ENCODE peak calls at places on chromosomes 7 and 10, in five cellular contexts. R, L, Z, V and H are unnamed samples.

GRCh38 chr10:5894458-5894857 is 4.4 kb downstream of the FBH1 start:
- DNase-seq in V (no peak), Z (no peak), R (no peak), L (no peak), H (no peak)

GRCh38 chr7:42238709-42239395 is 1.8 kb upstream of the GLI3 start:
- DNase-seq in L (no peak), Z (no peak), R (no peak), V (peak; percentile 84), H (no peak)

GRCh38 chr7:41977165-41977651 is 259.8 kb downstream of the GLI3 start:
- DNase-seq in R (no peak), V (peak; percentile 75), L (peak; percentile 53), Z (no peak), H (no peak)

GRCh38 chr10:21724695-21725371 is 190.8 kb downstream of the MLLT10 start:
- DNase-seq in V (peak; percentile 100), Z (peak; percentile 74), R (peak; percentile 43), L (peak; percentile 94), H (no peak)

GRCh38 chr10:72692057-72692891 is at the start of gene MCU:
- DNase-seq in V (peak; percentile 37), R (peak; percentile 93), L (peak; percentile 97), Z (peak; percentile 96), H (peak; percentile 84)

GRCh38 chr10:3067859-3068179 is 471 bp downstream of the PFKP start:
- DNase-seq in Z (no peak), L (no peak), R (no peak), V (no peak), H (no peak)

GRCh38 chr7:48718731-48719387 is 205.5 kb upstream of the CDC14C start:
- DNase-seq in L (no peak), R (no peak), Z (no peak), V (no peak), H (no peak)

GRCh38 chr10:62005687-62006086 is 104.2 kb downstream of the ARID5B start:
- DNase-seq in R (no peak), V (no peak), L (no peak), Z (no peak), H (no peak)

GRCh38 chr10:80132299-80133139 is at the start of gene PLAC9:
- DNase-seq in L (no peak), V (peak; percentile 20), Z (peak; percentile 86), R (no peak), H (no peak)

GRCh38 chr10:20988357-20988983 is 91.4 kb upstream of the NEBL start:
- DNase-seq in R (no peak), V (no peak), L (no peak), Z (no peak), H (no peak)

GRCh38 chr10:69618746-69619145 is 11.3 kb upstream of the FAM241B start:
- DNase-seq in Z (no peak), L (no peak), V (no peak), R (no peak), H (no peak)

GRCh38 chr7:66353547-66353946 is 148.4 kb downstream of the TPST1 start:
- DNase-seq in L (no peak), R (no peak), Z (no peak), V (peak; percentile 58), H (no peak)

GRCh38 chr7:74297516-74298233 is 8.5 kb downstream of the CLIP2 start:
- DNase-seq in L (no peak), Z (no peak), R (no peak), V (no peak), H (no peak)

GRCh38 chr7:21999896-22000295 is 54.2 kb upstream of the CDCA7L start:
- DNase-seq in R (no peak), Z (no peak), L (no peak), V (peak; percentile 13), H (no peak)

GRCh38 chr7:154198481-154198880 is 146.3 kb downstream of the DPP6 start:
- DNase-seq in R (no peak), Z (no peak), L (no peak), V (no peak), H (no peak)

GRCh38 chr10:7892146-7892545 is 73.8 kb downstream of the TAF3 start:
- DNase-seq in V (no peak), Z (no peak), R (no peak), L (no peak), H (no peak)

GRCh38 chr7:1418505-1419309 is 40.6 kb downstream of the MICALL2 start:
- DNase-seq in Z (no peak), R (no peak), L (peak; percentile 77), V (peak; percentile 13), H (no peak)

GRCh38 chr10:103197177-103197576 is 4.1 kb upstream of the NT5C2 start:
- DNase-seq in L (peak; percentile 72), Z (peak; percentile 68), V (peak; percentile 75), R (no peak), H (no peak)

GRCh38 chr7:141409911-141410329 is 141.3 kb upstream of the AGK start:
- DNase-seq in L (no peak), R (no peak), Z (no peak), V (no peak), H (no peak)

GRCh38 chr10:115606727-115607126 is 513.6 kb downstream of the ATRNL1 start:
- DNase-seq in V (no peak), Z (no peak), L (no peak), R (no peak), H (no peak)

GRCh38 chr7:5559586-5559985 is 136.0 kb upstream of the TNRC18 start:
- DNase-seq in V (no peak), L (no peak), Z (no peak), R (no peak), H (no peak)

GRCh38 chr7:115471891-115472290 is 550.0 kb downstream of the MDFIC start:
- DNase-seq in Z (no peak), R (no peak), L (no peak), V (peak; percentile 11), H (no peak)

GRCh38 chr10:121578298-121578697 is 19.9 kb downstream of the FGFR2 start:
- DNase-seq in Z (no peak), L (no peak), R (no peak), V (no peak), H (no peak)

GRCh38 chr10:45514283-45515270 is 140.6 kb downstream of the ALOX5 start:
- DNase-seq in R (no peak), Z (peak; percentile 55), V (peak; percentile 43), L (no peak), H (no peak)

GRCh38 chr7:45033261-45033930 is 33.4 kb downstream of the CCM2 start:
- DNase-seq in R (peak; percentile 31), L (no peak), V (peak; percentile 55), Z (no peak), H (no peak)

GRCh38 chr7:151537818-151538561 is 18.3 kb upstream of the RHEB start:
- DNase-seq in L (no peak), R (peak; percentile 10), V (peak; percentile 18), Z (no peak), H (no peak)

GRCh38 chr7:151430391-151431205 is 9.3 kb downstream of the CRYGN start:
- DNase-seq in Z (no peak), V (no peak), R (no peak), L (no peak), H (no peak)

GRCh38 chr7:27156901-27157716 is 634 bp upstream of the HOXA7 start:
- DNase-seq in L (no peak), Z (peak; percentile 27), V (no peak), R (no peak), H (no peak)

GRCh38 chr7:50534690-50535290 is 30.4 kb downstream of the DDC start:
- DNase-seq in R (no peak), V (peak; percentile 100), L (peak; percentile 96), Z (no peak), H (no peak)

GRCh38 chr7:158310924-158311713 is 276.5 kb downstream of the PTPRN2 start:
- DNase-seq in V (no peak), L (no peak), R (no peak), Z (no peak), H (no peak)

GRCh38 chr7:104906032-104906431 is 108.0 kb upstream of the KMT2E start:
- DNase-seq in V (no peak), L (no peak), R (no peak), Z (no peak), H (no peak)

DNA sequence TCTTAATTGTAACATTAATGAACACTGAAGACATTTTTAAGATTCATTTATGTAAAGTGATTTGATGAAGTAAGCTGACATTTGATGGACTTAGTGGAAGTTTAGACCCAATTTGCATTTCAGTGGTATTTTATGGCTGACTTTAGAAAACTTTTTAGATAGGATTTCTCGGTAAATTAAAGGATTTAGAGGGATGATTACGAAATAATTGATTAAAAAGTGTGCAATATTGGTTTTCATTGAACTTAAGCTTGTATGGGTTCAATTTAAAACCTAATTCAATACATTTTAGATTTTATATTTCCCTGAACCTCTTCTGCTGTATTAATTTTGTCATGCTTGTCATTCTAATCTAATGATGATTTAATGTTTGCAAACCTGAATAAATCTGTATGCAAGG is 135.1 kb downstream of the SDK1 start:
- DNase-seq in Z (no peak), V (no peak), R (no peak), L (no peak), H (no peak)
- H3K9me3 ChIP-seq in Z (no peaks in the 10 kb centered on the region), V (no peaks in the 10 kb centered on the region), R (no peaks in the 10 kb centered on the region), L (no peaks in the 10 kb centered on the region), H (no peaks in the 10 kb centered on the region)

DNA sequence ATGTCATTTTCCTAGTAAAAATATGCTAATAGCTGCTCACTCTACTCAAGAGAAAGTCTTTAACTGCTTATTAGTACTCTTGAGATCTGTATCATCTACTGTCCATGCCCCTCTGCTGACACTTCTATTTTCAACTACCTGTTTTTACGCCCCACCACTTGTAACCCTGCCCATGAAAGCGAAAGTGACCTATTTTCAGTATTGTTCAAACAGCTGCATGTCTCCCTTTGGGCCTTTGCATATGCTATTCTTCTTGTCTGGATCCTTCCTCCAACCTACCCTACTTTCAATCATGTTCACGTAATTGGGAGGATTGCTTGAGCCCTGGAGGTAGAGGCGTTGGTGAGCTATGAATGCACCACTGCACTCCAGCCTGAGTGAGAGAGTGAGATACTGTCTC is 1481.3 kb downstream of the GATA3 start:
- DNase-seq in Z (no peak), R (no peak), L (no peak), V (no peak), H (no peak)
- H3K9me3 ChIP-seq in Z (no peaks in the 10 kb centered on the region), R (no peaks in the 10 kb centered on the region), L (no peaks in the 10 kb centered on the region), V (no peaks in the 10 kb centered on the region), H (no peaks in the 10 kb centered on the region)

DNA sequence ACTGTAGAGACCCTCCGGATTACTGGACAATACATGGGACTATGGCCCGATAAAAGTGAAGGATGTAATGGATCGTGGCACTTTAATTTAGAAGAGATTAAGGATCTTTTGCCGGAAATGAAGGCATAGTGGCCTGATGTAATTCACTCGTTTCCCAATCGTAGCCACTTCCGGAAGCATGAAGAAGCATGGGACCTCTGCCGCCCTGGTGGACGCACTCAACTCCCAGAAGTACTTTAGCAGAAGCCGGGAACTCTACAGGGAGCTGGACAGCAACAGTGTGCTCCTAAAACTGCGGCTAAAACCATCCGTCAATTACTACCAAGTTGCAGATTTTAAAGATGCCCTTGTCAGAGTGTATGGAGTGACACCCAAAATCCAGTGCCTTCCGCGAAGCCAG is 59.6 kb upstream of the NUPR2 start:
- DNase-seq in R (no peak), L (no peak), Z (no peak), V (no peak), H (no peak)
- H3K9me3 ChIP-seq in R (no peaks in the 10 kb centered on the region), L (peaks cover 3% of the 10 kb centered on the region), Z (no peaks in the 10 kb centered on the region), V (peaks cover 10% of the 10 kb centered on the region), H (no peaks in the 10 kb centered on the region)

DNA sequence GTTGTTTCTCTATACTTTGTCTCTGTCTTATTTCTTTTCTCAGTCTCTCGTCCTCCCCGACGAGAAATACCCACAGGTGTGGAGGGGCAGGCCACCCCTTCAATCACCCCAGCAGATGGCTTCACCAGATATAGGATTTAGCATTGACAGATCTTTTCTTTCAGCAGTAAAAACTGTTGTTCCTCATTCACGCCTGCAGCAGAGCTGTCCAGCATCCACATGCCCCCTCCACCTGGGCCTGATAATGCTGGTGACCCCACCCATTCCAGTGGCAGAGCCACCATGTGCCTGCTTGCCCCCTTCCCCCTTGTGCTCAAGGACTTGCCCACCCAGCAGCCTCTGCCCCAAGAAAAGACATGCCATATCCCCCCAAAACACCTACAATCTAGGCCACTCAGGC is 15.5 kb downstream of the FRG2B start:
- DNase-seq in Z (no peak), R (no peak), V (no peak), L (no peak), H (no peak)
- H3K9me3 ChIP-seq in Z (no peaks in the 10 kb centered on the region), R (no peaks in the 10 kb centered on the region), V (peaks cover 1% of the 10 kb centered on the region), L (no peaks in the 10 kb centered on the region), H (no peaks in the 10 kb centered on the region)